ENCODE peak calls at places on chromosomes 2 and 18, in ten cellular contexts. K, W, S, N, U, J, D, H, Y and B are unnamed samples.

GRCh38 chr2:218406209-218406948 is 6.7 kb downstream of the CTDSP1 start:
- DNase-seq in K (peak; percentile 92), W (peak; percentile 97), S (peak; percentile 98), N (peak; percentile 92), U (peak; percentile 98), J (peak; percentile 95), D (peak; percentile 97), H (peak; percentile 96), Y (peak; percentile 97), B (peak; percentile 94)

GRCh38 chr2:112482309-112483046 is 522 bp downstream of the TTL start:
- DNase-seq in K (peak; percentile 11), W (peak; percentile 54), S (peak; percentile 40), N (peak; percentile 40), U (peak; percentile 68), J (no peak), D (peak; percentile 17), H (no peak), Y (peak; percentile 30), B (no peak)

GRCh38 chr18:59846814-59847490 is 52.8 kb upstream of the PMAIP1 start:
- DNase-seq in K (no peak), W (no peak), S (peak; percentile 73), N (no peak), U (peak; percentile 65), J (no peak), D (no peak), H (no peak), Y (no peak), B (no peak)

GRCh38 chr2:239184968-239185903 is 215.6 kb downstream of the HDAC4 start:
- DNase-seq in K (no peak), W (no peak), S (no peak), N (no peak), U (peak; percentile 54), J (no peak), D (no peak), H (peak; percentile 12), Y (peak; percentile 12), B (peak; percentile 32)

GRCh38 chr2:43131051-43131889 is 95.1 kb downstream of the ZFP36L2 start:
- DNase-seq in K (peak; percentile 74), W (peak; percentile 46), S (peak; percentile 85), N (no peak), U (peak; percentile 84), J (peak; percentile 36), D (peak; percentile 67), H (peak; percentile 78), Y (no peak), B (peak; percentile 98)

GRCh38 chr2:8159966-8160603 is 521.8 kb upstream of the ID2 start:
- DNase-seq in K (no peak), W (no peak), S (no peak), N (no peak), U (no peak), J (no peak), D (no peak), H (no peak), Y (no peak), B (no peak)

GRCh38 chr2:189002079-189002478 is 27.9 kb downstream of the COL3A1 start:
- DNase-seq in K (no peak), W (peak; percentile 89), S (no peak), N (no peak), U (no peak), J (no peak), D (no peak), H (no peak), Y (no peak), B (no peak)

GRCh38 chr2:113965644-113966043 is 75.8 kb downstream of the ACTR3 start:
- DNase-seq in K (no peak), W (peak; percentile 50), S (peak; percentile 50), N (peak; percentile 14), U (no peak), J (no peak), D (no peak), H (no peak), Y (no peak), B (no peak)

GRCh38 chr2:221527759-221528444 is 44.2 kb downstream of the EPHA4 start:
- DNase-seq in K (no peak), W (peak; percentile 7), S (peak; percentile 69), N (no peak), U (no peak), J (no peak), D (peak; percentile 25), H (no peak), Y (no peak), B (no peak)

GRCh38 chr2:232420463-232421188 is 14.0 kb downstream of the ALPG start:
- DNase-seq in K (no peak), W (no peak), S (peak; percentile 59), N (no peak), U (no peak), J (no peak), D (no peak), H (no peak), Y (no peak), B (no peak)

GRCh38 chr2:25699206-25699605 is 25.8 kb upstream of the DTNB start:
- DNase-seq in K (no peak), W (no peak), S (no peak), N (no peak), U (no peak), J (no peak), D (no peak), H (no peak), Y (no peak), B (no peak)

GRCh38 chr2:41495050-41495449 is 552.8 kb upstream of the PKDCC start:
- DNase-seq in K (no peak), W (no peak), S (no peak), N (no peak), U (no peak), J (no peak), D (no peak), H (no peak), Y (no peak), B (no peak)

GRCh38 chr2:130727286-130727924 is 1.5 kb upstream of the GPR148 start:
- DNase-seq in K (peak; percentile 85), W (peak; percentile 85), S (peak; percentile 90), N (peak; percentile 90), U (peak; percentile 87), J (peak; percentile 50), D (peak; percentile 71), H (peak; percentile 73), Y (peak; percentile 62), B (no peak)

GRCh38 chr2:238236571-238236970 is 3.3 kb downstream of the HES6 start:
- DNase-seq in K (no peak), W (no peak), S (no peak), N (no peak), U (peak; percentile 39), J (no peak), D (no peak), H (no peak), Y (no peak), B (peak; percentile 49)

GRCh38 chr2:74764429-74765272 is 69.3 kb upstream of the HK2 start:
- DNase-seq in K (no peak), W (peak; percentile 42), S (no peak), N (no peak), U (no peak), J (no peak), D (no peak), H (no peak), Y (no peak), B (no peak)

GRCh38 chr2:180670302-180671003 is 310.0 kb upstream of the UBE2E3 start:
- DNase-seq in K (no peak), W (no peak), S (no peak), N (no peak), U (no peak), J (no peak), D (no peak), H (no peak), Y (no peak), B (no peak)

GRCh38 chr2:226782092-226782713 is 17.4 kb downstream of the IRS1 start:
- DNase-seq in K (no peak), W (no peak), S (no peak), N (no peak), U (no peak), J (no peak), D (no peak), H (no peak), Y (no peak), B (no peak)

GRCh38 chr2:48567671-48568070 is 37.7 kb downstream of the STON1 start:
- DNase-seq in K (no peak), W (no peak), S (no peak), N (no peak), U (no peak), J (no peak), D (no peak), H (no peak), Y (no peak), B (no peak)

DNA sequence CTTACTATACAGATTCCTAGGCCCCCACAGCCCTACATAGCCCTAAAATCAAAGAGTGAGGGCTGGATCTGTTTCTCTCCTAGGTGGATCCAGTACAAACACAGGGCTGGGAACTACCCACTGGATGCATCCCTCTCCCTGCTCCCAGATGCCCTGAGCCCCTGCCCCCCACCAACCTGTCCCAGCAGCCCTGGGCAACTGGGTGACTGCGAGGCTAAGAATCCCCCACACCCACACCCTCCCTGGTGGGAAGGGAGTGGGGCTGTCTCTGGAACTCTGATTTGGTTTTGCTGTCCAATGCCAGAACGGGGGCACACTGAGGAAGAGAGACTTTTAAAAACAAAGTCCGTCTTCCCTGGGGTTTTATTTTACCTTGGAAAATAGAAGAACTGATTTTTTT is 113.1 kb downstream of the SMAD7 start:
- DNase-seq in K (no peak), W (no peak), S (no peak), N (no peak), U (peak; percentile 45), J (no peak), D (no peak), H (no peak), Y (no peak), B (peak; percentile 40)
- H3K4me1 ChIP-seq in K (peaks cover 96% of the 10 kb centered on the region), W (peaks cover 57% of the 10 kb centered on the region), S (peaks cover 4% of the 10 kb centered on the region), N (peaks cover 25% of the 10 kb centered on the region), U (peaks cover 49% of the 10 kb centered on the region), J (no peaks in the 10 kb centered on the region), D (peaks cover 69% of the 10 kb centered on the region), H (peaks cover 67% of the 10 kb centered on the region), Y (peaks cover 12% of the 10 kb centered on the region), B (peaks cover 61% of the 10 kb centered on the region)

GRCh38 chr2:170967553-170967952 is 38.5 kb downstream of the GORASP2 start:
- DNase-seq in K (no peak), W (no peak), S (no peak), N (no peak), U (no peak), J (no peak), D (no peak), H (no peak), Y (no peak), B (no peak)
- H3K36me3 ChIP-seq in K (peaks cover 36% of the 10 kb centered on the region), W (peaks cover 51% of the 10 kb centered on the region), S (peaks cover 3% of the 10 kb centered on the region), N (peaks cover 64% of the 10 kb centered on the region), U (peaks cover 44% of the 10 kb centered on the region), J (no peaks in the 10 kb centered on the region), D (peaks cover 53% of the 10 kb centered on the region), H (peaks cover 44% of the 10 kb centered on the region), Y (no peaks in the 10 kb centered on the region), B (peaks cover 45% of the 10 kb centered on the region)

GRCh38 chr2:68244456-68244855 is 7.9 kb downstream of the PPP3R1 start:
- DNase-seq in K (no peak), W (peak; percentile 26), S (no peak), N (no peak), U (no peak), J (no peak), D (no peak), H (no peak), Y (no peak), B (no peak)
- H3K4me3 ChIP-seq in K (no peak overlapping the region), W (no peak overlapping the region), S (no peak overlapping the region), N (no peak overlapping the region), U (no peak overlapping the region), J (no peak overlapping the region), D (no peak overlapping the region), H (no peak overlapping the region), Y (no peak overlapping the region), B (no peak overlapping the region)

GRCh38 chr2:69147841-69148533 is 135.0 kb downstream of the ANTXR1 start:
- DNase-seq in K (no peak), W (no peak), S (no peak), N (no peak), U (no peak), J (no peak), D (no peak), H (no peak), Y (no peak), B (no peak)
- H3K4me1 ChIP-seq in K (no peaks in the 10 kb centered on the region), W (peaks cover 8% of the 10 kb centered on the region), S (no peaks in the 10 kb centered on the region), N (no peaks in the 10 kb centered on the region), U (peaks cover 37% of the 10 kb centered on the region), J (no peaks in the 10 kb centered on the region), D (peaks cover 28% of the 10 kb centered on the region), H (peaks cover 59% of the 10 kb centered on the region), Y (peaks cover 23% of the 10 kb centered on the region), B (peaks cover 15% of the 10 kb centered on the region)